ENCODE peak calls at places on chromosomes 4 and X, in four cellular contexts. S is colonic mucosa, G is HCT116, O is kidney. T is an unnamed sample.
A peak's percentile ranks its signal among the peaks of the same experiment; 100 is the strongest.

GRCh38 chr4:8228319-8229250 is 29.5 kb downstream of the SH3TC1 start:
- DNase-seq in G (no peak), O (peak; percentile 90), S (peak; percentile 67), T (peak; percentile 73)

GRCh38 chrX:14712096-14712495 is 160.8 kb downstream of the FANCB start:
- DNase-seq in G (no peak), S (no peak), O (no peak), T (no peak)

GRCh38 chr4:13364653-13365052 is 119.5 kb downstream of the RAB28 start:
- DNase-seq in S (no peak), O (no peak), G (no peak), T (no peak)

GRCh38 chr4:182179105-182179504 is 64.1 kb upstream of the TENM3 start:
- DNase-seq in O (no peak), S (no peak), G (no peak), T (no peak)

GRCh38 chr4:151228196-151229119 is 48.5 kb upstream of the PRSS48 start:
- DNase-seq in O (no peak), S (no peak), G (no peak), T (no peak)

GRCh38 chr4:147830987-147831386 is 99.1 kb downstream of the ARHGAP10 start:
- DNase-seq in G (no peak), O (no peak), S (no peak), T (peak; percentile 78)

GRCh38 chrX:119636419-119636818 is 30.2 kb upstream of the NKRF start:
- DNase-seq in G (no peak), S (no peak), O (no peak), T (no peak)

GRCh38 chrX:65194547-65194946 is 218.3 kb upstream of the ZC4H2 start:
- DNase-seq in O (no peak), S (no peak), G (no peak), T (no peak)

GRCh38 chr4:185481390-185481789 is 9.9 kb upstream of the CCDC110 start:
- DNase-seq in S (no peak), G (no peak), O (no peak), T (no peak)

DNA sequence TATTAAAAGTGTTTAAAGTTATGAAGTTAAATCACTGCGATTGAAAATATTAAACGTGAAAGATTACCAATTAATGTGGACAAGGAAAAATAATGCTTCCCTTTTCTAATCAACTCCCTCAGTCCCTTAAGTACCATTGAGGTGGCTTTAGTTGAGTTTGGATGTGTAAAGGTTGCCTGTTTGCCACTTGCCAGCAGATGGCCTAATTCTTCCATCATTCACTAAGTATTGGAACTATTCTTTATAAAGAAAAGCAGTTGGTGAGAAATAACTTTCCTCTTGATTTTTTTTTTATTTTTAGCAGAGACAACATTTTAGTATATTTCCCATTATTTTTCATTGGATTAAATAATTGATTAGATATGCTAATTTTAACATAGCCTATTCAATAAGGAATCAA is 295.9 kb upstream of the TACR3 start:
- DNase-seq in S (no peak), G (peak; percentile 28), O (no peak), T (no peak)
- TF ChIP-seq CTCF in S (no peak), G (no peak), O (peak; percentile 8), T (peak; percentile 24)

GRCh38 chr4:142416711-142417275 is 429.3 kb downstream of the INPP4B start:
- DNase-seq in S (no peak), O (no peak), G (no peak), T (no peak)
- H3K9me3 ChIP-seq in S (no peaks in the 10 kb centered on the region), O (no peaks in the 10 kb centered on the region), G (no peaks in the 10 kb centered on the region), T (no peaks in the 10 kb centered on the region)

GRCh38 chr4:161952382-161952781 is 211.4 kb downstream of the FSTL5 start:
- DNase-seq in G (no peak), O (no peak), S (no peak), T (no peak)
- TF ChIP-seq CTCF in G (peak; percentile 25), O (no peak), S (no peak), T (no peak)

GRCh38 chrX:56069299-56069941 is 162.7 kb upstream of the KLF8 start:
- DNase-seq in S (no peak), O (peak; percentile 53), G (no peak), T (no peak)

GRCh38 chrX:56068274-56068758 is 163.8 kb upstream of the KLF8 start:
- DNase-seq in O (peak; percentile 40), S (no peak), G (no peak), T (no peak)

DNA sequence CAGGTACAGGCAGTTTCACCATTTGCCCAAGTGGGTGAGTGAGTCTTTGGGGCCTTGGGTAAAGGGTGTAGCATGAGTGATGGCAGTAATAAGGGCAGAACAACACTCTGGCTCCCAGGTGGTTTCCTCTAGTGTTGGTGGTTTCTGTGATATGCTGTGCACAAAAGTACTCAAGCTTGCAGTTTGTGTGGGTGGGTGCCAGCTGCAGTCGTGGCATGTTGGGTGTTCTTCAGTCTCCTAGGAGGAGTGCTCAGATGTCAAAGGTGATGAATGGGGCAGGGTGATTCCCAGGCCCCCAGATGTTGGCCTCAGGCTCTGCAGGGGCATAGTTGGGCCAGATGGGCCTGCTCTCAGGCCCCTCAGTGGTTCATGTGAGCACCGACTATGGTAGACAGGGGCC is 166.1 kb upstream of the KLF8 start:
- DNase-seq in G (no peak), O (no peak), S (no peak), T (no peak)
- H3K9me3 ChIP-seq in G (no peaks in the 10 kb centered on the region), O (no peaks in the 10 kb centered on the region), S (no peaks in the 10 kb centered on the region), T (no peaks in the 10 kb centered on the region)

DNA sequence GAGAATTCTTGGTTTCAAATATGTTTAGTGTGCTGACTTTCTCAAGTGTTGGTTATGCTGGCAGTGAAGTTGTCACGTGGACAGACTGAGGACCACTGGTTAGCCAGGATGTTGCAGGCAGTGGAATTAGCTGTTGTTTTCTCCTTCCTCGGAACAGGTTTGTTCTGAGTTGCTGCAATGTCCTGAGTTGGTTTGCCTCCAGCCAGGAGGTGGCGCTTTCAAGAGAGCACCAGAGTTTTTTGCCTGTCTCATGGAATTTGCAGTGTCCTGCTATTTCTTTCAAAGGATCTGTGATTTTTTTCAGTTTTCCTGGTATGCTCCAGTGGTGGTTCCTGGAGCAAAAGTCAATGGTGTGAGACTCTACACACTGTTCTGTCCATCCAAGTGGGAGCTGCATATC is 158.1 kb upstream of the CXorf66 start:
- DNase-seq in O (no peak), G (no peak), S (no peak), T (no peak)
- TF ChIP-seq CTCF in O (no peak), G (no peak), S (no peak), T (peak; percentile 25)

DNA sequence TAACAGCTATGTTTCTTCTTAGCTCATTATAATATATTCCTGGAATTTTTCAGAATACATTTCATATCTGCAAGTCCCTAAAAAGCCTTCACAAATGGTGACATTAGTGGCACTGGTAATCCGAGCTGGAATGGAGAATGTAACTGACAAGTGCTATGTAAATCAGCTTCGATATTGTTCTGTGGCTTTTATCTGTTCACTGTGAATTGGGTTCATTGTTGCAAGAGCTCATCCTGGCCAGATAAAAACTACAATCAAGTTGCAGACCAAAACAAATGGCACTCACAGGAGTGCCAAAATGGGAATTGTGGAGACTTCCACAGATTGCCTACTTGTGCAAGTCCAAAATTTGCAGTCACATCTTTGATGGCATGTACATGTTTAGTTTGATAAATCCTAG is 905.1 kb downstream of the CENPC start:
- DNase-seq in O (no peak), G (no peak), S (no peak), T (no peak)
- H3K9me3 ChIP-seq in O (no peaks in the 10 kb centered on the region), G (peaks cover 12% of the 10 kb centered on the region), S (no peaks in the 10 kb centered on the region), T (no peaks in the 10 kb centered on the region)

GRCh38 chr4:100504086-100504874 is 13.5 kb downstream of the EMCN start:
- DNase-seq in G (no peak), O (no peak), S (no peak), T (no peak)
- TF ChIP-seq CTCF in G (no peak), O (no peak), S (no peak), T (no peak)

DNA sequence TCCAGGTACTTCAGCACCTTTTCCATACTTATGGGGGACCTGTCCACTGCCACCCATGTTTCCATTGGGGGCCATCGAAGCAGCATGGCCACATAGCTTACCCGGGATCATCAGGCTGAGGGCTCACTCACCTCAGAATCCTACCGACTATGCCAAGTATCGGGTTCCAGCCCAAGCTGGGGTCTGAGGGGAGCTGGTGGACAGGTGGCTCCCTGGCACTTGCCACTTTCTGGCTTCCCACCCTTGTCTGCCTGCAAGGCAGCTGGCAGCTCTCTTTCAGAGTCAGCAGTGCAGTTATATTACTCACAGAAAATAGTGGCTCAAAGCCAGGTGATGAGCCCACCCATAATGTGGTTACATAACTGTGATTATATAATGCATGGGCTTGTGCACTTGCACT is 1153.8 kb downstream of the STIM2 start:
- DNase-seq in S (no peak), O (no peak), G (no peak), T (no peak)
- H3K9me3 ChIP-seq in S (no peaks in the 10 kb centered on the region), O (no peaks in the 10 kb centered on the region), G (peaks cover 3% of the 10 kb centered on the region), T (no peaks in the 10 kb centered on the region)

DNA sequence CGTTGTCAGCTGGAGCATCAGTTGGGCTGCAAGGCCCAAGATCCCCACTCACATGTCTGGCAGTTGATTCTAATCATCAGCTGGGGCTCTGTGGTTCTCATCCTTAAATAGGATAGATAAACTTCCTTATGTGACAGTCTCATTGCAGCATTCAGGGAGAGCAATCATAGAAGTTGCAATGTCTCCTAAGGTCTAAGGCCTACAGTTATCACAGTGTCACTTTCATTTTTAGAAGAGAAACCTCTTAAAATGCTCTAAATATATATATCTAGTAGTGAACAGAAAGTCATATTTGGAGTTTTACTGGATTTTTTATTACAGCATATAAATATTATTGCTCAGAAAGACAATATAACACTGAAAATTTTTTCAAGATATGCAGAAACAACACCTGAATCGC is 226.0 kb upstream of the PPP1R2C start:
- DNase-seq in O (no peak), G (no peak), S (no peak), T (no peak)
- TF ChIP-seq CTCF in O (no peak), G (no peak), S (no peak), T (no peak)

DNA sequence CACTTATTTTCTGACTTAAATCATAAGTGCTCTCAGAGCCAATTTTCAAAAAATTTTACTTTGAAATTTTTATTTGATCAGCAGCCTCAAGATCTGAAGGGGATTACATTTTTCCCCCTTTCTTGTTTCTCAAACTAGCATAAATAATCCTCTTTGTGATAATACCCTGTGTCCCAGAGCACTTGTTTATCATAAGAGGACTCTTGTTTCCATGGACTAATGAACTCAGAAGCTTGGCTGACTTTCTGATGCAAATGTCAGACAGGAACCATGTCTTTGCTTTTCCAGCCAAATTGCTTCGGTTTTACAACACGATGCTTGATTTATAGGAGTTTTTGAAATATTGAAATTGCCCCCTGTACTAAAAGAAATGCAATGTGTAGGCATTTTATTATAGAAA is 859.3 kb upstream of the LCORL start:
- DNase-seq in O (no peak), G (no peak), S (no peak), T (no peak)
- H3K9me3 ChIP-seq in O (no peaks in the 10 kb centered on the region), G (no peaks in the 10 kb centered on the region), S (no peaks in the 10 kb centered on the region), T (no peaks in the 10 kb centered on the region)

T was measured in keratinocyte.